ENCODE peak calls at places on chromosomes 13 and 19, in ten cellular contexts. W is AG10803, O is breast epithelium, L is T-helper 2 cell, B is HFFc6, U is psoas muscle, K is fibroblast of lung, Z is HuH-7.5, G is D341Med, D is stromal cell of bone marrow. A is an unnamed sample.

GRCh38 chr19:32266453-32266852 is 79.0 kb upstream of the ZNF507 start:
- DNase-seq in O (no peak), G (no peak), W (no peak), B (no peak), Z (no peak), L (no peak), K (no peak), D (no peak), U (no peak), A (no peak)

GRCh38 chr19:1455336-1456120 is 5.6 kb downstream of the APC2 start:
- DNase-seq in O (peak; percentile 50), W (peak; percentile 40), K (peak; percentile 55), B (peak; percentile 37), D (no peak), Z (peak; percentile 77), G (peak; percentile 79), U (no peak), L (peak; percentile 60), A (peak; percentile 76)

GRCh38 chr19:48895226-48895625 is 3.3 kb downstream of the TULP2 start:
- DNase-seq in Z (no peak), K (no peak), B (no peak), G (no peak), L (no peak), O (no peak), D (no peak), W (no peak), U (no peak), A (no peak)

GRCh38 chr19:11420894-11421606 is 1.9 kb upstream of the RGL3 start:
- DNase-seq in U (peak; percentile 42), D (no peak), G (no peak), Z (peak; percentile 45), K (no peak), L (no peak), O (no peak), B (no peak), W (no peak), A (no peak)

GRCh38 chr19:50705422-50706019 is 14.1 kb downstream of the SHANK1 start:
- DNase-seq in G (peak; percentile 69), Z (peak; percentile 68), B (peak; percentile 80), W (peak; percentile 67), L (no peak), D (peak; percentile 48), U (no peak), O (no peak), K (peak; percentile 54), A (peak; percentile 18)

GRCh38 chr19:4519521-4520277 is 1.4 kb upstream of the PLIN4 start:
- DNase-seq in K (no peak), W (peak; percentile 34), U (no peak), D (no peak), G (no peak), O (peak; percentile 33), B (no peak), L (no peak), Z (no peak), A (no peak)

GRCh38 chr13:59715591-59715990 is 448.1 kb downstream of the DIAPH3 start:
- DNase-seq in D (no peak), U (no peak), B (no peak), L (no peak), G (no peak), Z (no peak), K (no peak), O (no peak), W (no peak), A (no peak)

GRCh38 chr19:58154679-58155648 is 4.4 kb upstream of the ZNF329 start:
- DNase-seq in B (peak; percentile 88), L (peak; percentile 95), O (peak; percentile 93), G (peak; percentile 95), U (peak; percentile 97), K (peak; percentile 92), W (peak; percentile 90), Z (peak; percentile 97), D (peak; percentile 89), A (peak; percentile 88)

GRCh38 chr13:98598043-98598442 is 21.1 kb upstream of the STK24 start:
- DNase-seq in W (no peak), K (no peak), B (no peak), G (no peak), O (no peak), U (no peak), Z (no peak), L (no peak), D (no peak), A (peak; percentile 24)

GRCh38 chr19:56176881-56177280 is 1.1 kb downstream of the GALP start:
- DNase-seq in D (no peak), Z (no peak), G (no peak), L (no peak), U (no peak), W (no peak), K (no peak), O (no peak), B (no peak), A (no peak)

GRCh38 chr19:7983286-7983950 is 22.0 kb downstream of the ELAVL1 start:
- DNase-seq in D (no peak), K (no peak), L (no peak), W (no peak), U (no peak), O (no peak), G (no peak), B (no peak), Z (no peak), A (no peak)

GRCh38 chr19:58395220-58395978 is at the start of gene RNF225:
- DNase-seq in W (no peak), K (no peak), D (no peak), U (no peak), L (no peak), B (no peak), G (no peak), O (peak; percentile 60), Z (peak; percentile 80), A (no peak)

GRCh38 chr13:111912991-111913781 is 153.8 kb upstream of the SOX1 start:
- DNase-seq in L (no peak), K (no peak), D (no peak), B (no peak), Z (no peak), U (no peak), O (no peak), W (no peak), G (no peak), A (no peak)

GRCh38 chr19:35349614-35350521 is 2.2 kb downstream of the FFAR1 start:
- DNase-seq in G (no peak), U (no peak), D (no peak), W (no peak), K (no peak), O (no peak), L (no peak), Z (no peak), B (no peak), A (no peak)

GRCh38 chr13:112194167-112194530 is 127.2 kb downstream of the SOX1 start:
- DNase-seq in Z (no peak), D (no peak), G (no peak), L (no peak), W (no peak), K (no peak), O (no peak), B (no peak), U (no peak), A (no peak)

GRCh38 chr13:50646070-50646469 is 197.4 kb downstream of the DLEU7 start:
- DNase-seq in D (peak; percentile 6), K (no peak), O (no peak), U (no peak), W (peak; percentile 64), B (no peak), G (no peak), Z (no peak), L (no peak), A (no peak)

GRCh38 chr13:52454459-52454824 is 836 bp upstream of the CKAP2 start:
- DNase-seq in K (peak; percentile 7), O (no peak), U (no peak), Z (peak; percentile 18), W (no peak), L (no peak), D (no peak), G (no peak), B (no peak), A (no peak)

GRCh38 chr19:53977429-53977990 is 13.9 kb upstream of the CACNG6 start:
- DNase-seq in U (peak; percentile 73), K (peak; percentile 76), Z (no peak), W (peak; percentile 80), D (peak; percentile 79), O (peak; percentile 59), B (peak; percentile 65), G (peak; percentile 80), L (peak; percentile 54), A (peak; percentile 71)

GRCh38 chr13:87680298-87680697 is 9.1 kb downstream of the SLITRK5 start:
- DNase-seq in Z (no peak), O (no peak), D (no peak), K (peak; percentile 15), G (no peak), B (no peak), U (no peak), W (no peak), L (no peak), A (no peak)

A was measured in HepG2.